ENCODE peak calls at places on chromosomes 4 and X, in nine cellular contexts. T is pancreas; D is astrocyte; W is tibial artery; Z is A673; F is tibial nerve; A is SK-N-SH; E is esophagus squamous epithelium; Y is CD8-positive, alpha-beta T cell. L is an unnamed sample. For H3K4me1, the result is how much of the 10 kb centered on the place peaks cover.

GRCh38 chrX:27840881-27841280 is 33.1 kb downstream of the MAGEB10 start:
- DNase-seq in T (no peak), D (no peak), W (no peak), Z (no peak), F (no peak), A (no peak), E (no peak), Y (no peak), L (no peak)

GRCh38 chr4:103118171-103118570 is 18.5 kb upstream of the BDH2 start:
- DNase-seq in T (no peak), D (peak), W (no peak), Z (no peak), F (no peak), A (no peak), E (no peak), Y (no peak), L (no peak)

GRCh38 chrX:118521435-118521834 is 25.8 kb downstream of the DOCK11 start:
- DNase-seq in T (no peak), D (peak), W (no peak), Z (no peak), F (no peak), A (no peak), E (no peak), Y (no peak), L (no peak)

GRCh38 chrX:69050051-69050785 is 115.0 kb downstream of the PJA1 start:
- DNase-seq in T (no peak), D (no peak), W (no peak), Z (no peak), F (no peak), A (no peak), E (no peak), Y (no peak), L (no peak)

GRCh38 chrX:67693928-67694327 is 150.1 kb downstream of the AR start:
- DNase-seq in T (no peak), D (peak), W (no peak), Z (no peak), F (no peak), A (no peak), E (no peak), Y (no peak), L (no peak)

GRCh38 chrX:126551306-126551705 is 1.3 kb downstream of the DCAF12L1 start:
- DNase-seq in T (no peak), D (no peak), W (no peak), Z (no peak), F (no peak), A (no peak), E (no peak), Y (no peak), L (no peak)

GRCh38 chr4:128322311-128322710 is 34.7 kb upstream of the PGRMC2 start:
- DNase-seq in T (no peak), D (peak), W (no peak), Z (no peak), F (no peak), A (no peak), E (no peak), Y (no peak), L (no peak)

GRCh38 chr4:156422576-156422975 is 468.9 kb upstream of the CTSO start:
- DNase-seq in T (no peak), D (no peak), W (no peak), Z (no peak), F (no peak), A (no peak), E (no peak), Y (no peak), L (no peak)

GRCh38 chrX:107845625-107846024 is 20.0 kb downstream of the MID2 start:
- DNase-seq in T (no peak), D (no peak), W (no peak), Z (no peak), F (no peak), A (no peak), E (no peak), Y (no peak), L (no peak)

GRCh38 chr4:22532896-22533295 is 17.0 kb upstream of the ADGRA3 start:
- DNase-seq in T (no peak), D (no peak), W (no peak), Z (no peak), F (no peak), A (no peak), E (no peak), Y (no peak), L (no peak)

GRCh38 chrX:135463937-135464336 is 42.2 kb downstream of the SMIM10L2A start:
- DNase-seq in T (no peak), D (no peak), W (no peak), Z (peak), F (no peak), A (no peak), E (no peak), Y (no peak), L (no peak)

GRCh38 chr4:74056114-74056857 is 17.8 kb upstream of the CXCL3 start:
- DNase-seq in T (no peak), D (peak), W (no peak), Z (peak), F (no peak), A (no peak), E (no peak), Y (no peak), L (no peak)

GRCh38 chrX:15072259-15072658 is 197.6 kb downstream of the ASB9 start:
- DNase-seq in T (no peak), D (no peak), W (no peak), Z (no peak), F (no peak), A (no peak), E (no peak), Y (no peak), L (no peak)

GRCh38 chr4:161949941-161950725 is 213.7 kb downstream of the FSTL5 start:
- DNase-seq in T (no peak), D (peak), W (no peak), Z (no peak), F (no peak), A (no peak), E (no peak), Y (no peak), L (no peak)

GRCh38 chrX:7215842-7216241 is 67.9 kb upstream of the PUDP start:
- DNase-seq in T (no peak), D (peak), W (no peak), Z (no peak), F (no peak), A (no peak), E (no peak), Y (no peak), L (no peak)

GRCh38 chr4:78032929-78033328 is 24.2 kb upstream of the FRAS1 start:
- DNase-seq in T (no peak), D (no peak), W (no peak), Z (no peak), F (no peak), A (no peak), E (no peak), Y (no peak), L (no peak)

GRCh38 chrX:79408623-79409322 is 41.6 kb upstream of the ITM2A start:
- DNase-seq in T (no peak), D (no peak), W (no peak), Z (peak), F (no peak), A (no peak), E (no peak), Y (no peak), L (no peak)

GRCh38 chr4:28686618-28687017 is 1826.0 kb downstream of the STIM2 start:
- DNase-seq in T (peak), D (peak), W (no peak), Z (peak), F (no peak), A (peak), E (no peak), Y (no peak), L (no peak)

GRCh38 chrX:739611-740010 is 109.0 kb downstream of the SHOX start:
- DNase-seq in T (no peak), D (no peak), W (peak), Z (no peak), F (no peak), A (no peak), E (no peak), Y (no peak), L (peak)

GRCh38 chr4:125728568-125728967 is 413.8 kb downstream of the FAT4 start:
- DNase-seq in T (no peak), D (peak), W (no peak), Z (no peak), F (no peak), A (no peak), E (no peak), Y (no peak), L (no peak)

GRCh38 chr4:74364649-74365491 is at the start of gene EREG:
- DNase-seq in T (no peak), D (peak), W (no peak), Z (peak), F (no peak), A (peak), E (no peak), Y (no peak), L (no peak)

GRCh38 chr4:124181045-124181444 is 531.5 kb downstream of the ANKRD50 start:
- DNase-seq in T (no peak), D (no peak), W (no peak), Z (no peak), F (no peak), A (no peak), E (no peak), Y (no peak), L (no peak)

GRCh38 chr4:163638909-163639308 is 144.4 kb downstream of the TMA16 start:
- DNase-seq in T (no peak), D (no peak), W (no peak), Z (peak), F (no peak), A (no peak), E (no peak), Y (no peak), L (no peak)

DNA sequence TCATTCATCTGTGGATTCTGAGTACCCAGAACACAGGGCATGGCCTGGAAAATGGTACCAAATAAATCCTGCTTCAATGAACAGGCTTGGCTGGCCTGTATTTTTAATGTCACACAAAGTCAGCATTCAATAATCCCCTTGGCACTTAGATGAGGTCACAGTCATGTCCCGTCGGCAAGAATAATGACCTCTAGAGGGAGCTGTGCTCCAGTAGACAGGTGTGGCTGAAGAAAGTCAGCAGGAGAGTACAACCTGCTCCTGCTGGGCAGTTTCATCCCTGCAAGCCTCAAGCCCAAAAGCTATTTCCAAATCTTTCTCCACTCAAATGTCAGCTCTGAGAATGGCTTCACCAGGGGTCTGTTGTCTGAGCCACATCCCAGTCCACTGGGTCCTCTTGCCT is 404.0 kb upstream of the F9 start:
- DNase-seq in T (peak), D (no peak), W (no peak), Z (peak), F (no peak), A (peak), E (no peak), Y (no peak), L (no peak)
- TF ChIP-seq CTCF in T (peak), D (no peak), W (no peak), Z (peak), F (no peak), A (peak), E (peak), Y (no peak), L (no peak)

DNA sequence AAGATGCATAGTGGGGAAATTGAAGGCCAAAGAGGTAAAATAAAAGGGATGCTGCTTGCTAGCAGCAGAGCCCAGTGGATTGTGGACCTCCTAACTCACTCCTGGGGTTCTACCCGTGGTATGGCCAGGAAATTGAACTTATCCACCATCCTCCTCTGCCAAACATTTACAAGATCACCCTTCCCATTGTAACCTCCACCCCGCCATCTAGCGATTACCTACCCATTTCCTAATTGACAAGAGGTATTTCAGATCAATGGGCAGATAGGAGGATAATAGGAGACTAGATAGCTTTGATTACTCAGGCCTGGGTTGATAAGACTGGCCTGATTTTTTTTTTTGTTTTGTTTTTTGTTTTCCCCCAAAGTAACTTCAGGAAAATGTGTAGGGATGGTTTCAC is 67.8 kb downstream of the REPS2 start:
- DNase-seq in T (no peak), D (no peak), W (no peak), Z (no peak), F (no peak), A (no peak), E (no peak), Y (no peak), L (no peak)
- H3K4me1 ChIP-seq in T (under half), D (under half), W (under half), Z (under half), F (under half), A (under half), E (under half), Y (under half), L (under half)

GRCh38 chr4:5815641-5816040 is 77.2 kb downstream of the CRMP1 start:
- DNase-seq in T (no peak), D (no peak), W (peak), Z (no peak), F (no peak), A (no peak), E (no peak), Y (no peak), L (no peak)
- TF ChIP-seq CTCF in T (no peak), D (no peak), W (no peak), Z (no peak), F (no peak), A (no peak), E (no peak), Y (no peak), L (no peak)

GRCh38 chr4:7649741-7650531 is 215.2 kb upstream of the PSAPL1 start:
- DNase-seq in T (no peak), D (peak), W (no peak), Z (no peak), F (no peak), A (no peak), E (no peak), Y (peak), L (peak)
- H3K4me1 ChIP-seq in T (under half), D (half or more), W (under half), Z (under half), F (under half), A (under half), E (under half), Y (under half), L (under half)

GRCh38 chr4:115790812-115791211 is 677.4 kb upstream of the NDST4 start:
- DNase-seq in T (no peak), D (no peak), W (no peak), Z (no peak), F (no peak), A (no peak), E (no peak), Y (no peak), L (no peak)
- TF ChIP-seq CTCF in T (no peak), D (no peak), W (no peak), Z (no peak), F (no peak), A (peak), E (no peak), Y (no peak), L (no peak)

GRCh38 chr4:182246401-182247205 is 3.4 kb downstream of the TENM3 start:
- DNase-seq in T (no peak), D (peak), W (no peak), Z (no peak), F (no peak), A (no peak), E (no peak), Y (no peak), L (no peak)

GRCh38 chr4:182245541-182246245 is 2.5 kb downstream of the TENM3 start:
- DNase-seq in T (no peak), D (no peak), W (no peak), Z (no peak), F (no peak), A (no peak), E (no peak), Y (no peak), L (no peak)

GRCh38 chr4:182251116-182251515 is 7.9 kb downstream of the TENM3 start:
- DNase-seq in T (no peak), D (no peak), W (no peak), Z (no peak), F (no peak), A (no peak), E (no peak), Y (no peak), L (no peak)

GRCh38 chr4:182250446-182250845 is 7.2 kb downstream of the TENM3 start:
- DNase-seq in T (no peak), D (peak), W (no peak), Z (no peak), F (no peak), A (no peak), E (no peak), Y (no peak), L (no peak)

DNA sequence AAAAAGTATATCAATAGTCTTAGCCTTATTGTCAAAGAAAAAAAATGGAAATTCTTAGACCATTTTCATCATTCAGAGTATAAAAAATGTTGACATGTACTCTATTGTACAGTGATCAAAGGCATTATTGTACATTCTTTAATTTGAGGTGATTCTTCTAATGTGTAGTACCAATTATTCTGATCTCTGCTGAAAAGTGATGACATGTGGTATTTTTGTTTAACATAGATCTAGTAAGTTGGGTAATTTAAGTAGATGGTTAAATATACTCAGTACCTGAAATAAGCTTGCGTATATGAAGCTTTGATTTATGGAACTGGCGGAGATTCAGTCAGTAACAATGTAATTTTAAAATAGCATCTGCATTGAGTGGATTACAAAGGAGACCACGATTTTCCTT is 5.1 kb downstream of the TENM3 start:
- DNase-seq in T (no peak), D (no peak), W (no peak), Z (no peak), F (no peak), A (no peak), E (no peak), Y (no peak), L (no peak)
- H3K4me1 ChIP-seq in T (under half), D (under half), W (under half), Z (under half), F (under half), A (under half), E (under half), Y (under half), L (under half)

DNA sequence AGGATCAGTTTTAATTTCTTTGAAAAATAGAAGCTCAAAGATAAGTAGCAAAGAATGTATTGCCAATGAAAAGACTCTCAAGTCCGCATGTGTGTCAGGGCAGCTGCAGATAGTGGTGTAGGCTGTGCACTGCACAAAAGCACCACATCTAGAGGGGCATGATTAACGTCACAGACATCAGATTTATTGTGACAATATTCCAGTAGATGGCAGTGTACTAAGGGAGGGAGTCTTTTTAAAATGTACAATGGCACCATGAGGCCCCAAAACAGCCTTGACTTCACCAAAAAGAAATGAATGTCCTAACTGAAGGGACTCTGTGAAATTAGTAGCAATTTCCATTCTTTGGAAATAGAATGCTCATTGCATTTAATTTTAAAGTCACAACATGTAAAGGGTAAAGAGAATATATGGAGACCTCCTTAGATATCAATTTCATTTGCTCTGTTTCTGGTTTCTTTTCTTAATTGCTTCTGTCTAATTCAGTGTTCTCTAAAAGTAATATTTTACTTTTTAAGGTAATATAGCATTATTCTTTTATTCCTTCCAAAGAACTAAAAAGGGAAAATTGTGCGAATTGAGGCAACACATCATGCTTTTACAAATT is 98.4 kb downstream of the ZNF827 start:
- DNase-seq in T (no peak), D (peak), W (no peak), Z (peak), F (no peak), A (peak), E (no peak), Y (no peak), L (no peak)
- TF ChIP-seq CTCF in T (no peak), D (peak), W (peak), Z (peak), F (no peak), A (peak), E (peak), Y (peak), L (peak)

DNA sequence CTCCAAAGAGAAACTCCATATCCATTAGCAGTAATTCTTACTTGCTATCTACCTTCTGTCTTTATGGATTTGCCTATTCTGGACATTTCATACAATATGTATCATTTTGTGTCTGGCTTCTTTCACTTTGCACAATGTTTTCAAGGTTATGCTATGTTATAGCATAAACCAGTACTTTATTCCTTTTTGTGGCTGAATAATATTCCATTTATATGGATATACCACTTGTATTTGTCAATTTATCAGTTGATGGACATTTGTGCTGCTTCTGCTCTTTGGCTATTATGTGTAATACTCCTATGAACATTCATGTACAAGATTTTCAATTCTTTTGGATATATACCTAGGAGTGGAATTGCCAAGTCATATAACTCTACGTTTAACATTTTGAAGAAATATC is 18.9 kb upstream of the HPSE start:
- DNase-seq in T (no peak), D (no peak), W (no peak), Z (no peak), F (no peak), A (no peak), E (no peak), Y (no peak), L (no peak)
- H3K4me1 ChIP-seq in T (under half), D (under half), W (under half), Z (under half), F (under half), A (under half), E (under half), Y (under half), L (under half)

L was measured in ascending aorta.